ENCODE peak calls at places on chromosomes 5 and 9, in five cellular contexts. F is thyroid gland, A is GM06990, B is left ventricle myocardium inferior, U is right atrium auricular region. W is an unnamed sample. For H3K27me3, the result is how much of the 10 kb centered on the place peaks cover.

GRCh38 chr9:76018767-76019166 is 128.3 kb downstream of the PCSK5 start:
- DNase-seq in F (no peak), A (no peak), B (no peak), U (no peak), W (no peak)

GRCh38 chr5:142770650-142771609 is 753 bp downstream of the ARHGAP26 start:
- DNase-seq in F (peak), A (peak), B (peak), U (peak), W (no peak)

GRCh38 chr9:3687136-3687535 is 161.3 kb upstream of the RFX3 start:
- DNase-seq in F (no peak), A (no peak), B (no peak), U (no peak), W (no peak)

GRCh38 chr9:75369989-75370388 is 281.7 kb downstream of the OSTF1 start:
- DNase-seq in F (peak), A (no peak), B (no peak), U (no peak), W (no peak)

GRCh38 chr5:138274189-138274853 is at the start of gene GFRA3:
- DNase-seq in F (peak), A (peak), B (no peak), U (no peak), W (no peak)

GRCh38 chr5:57989378-57989777 is 470.5 kb downstream of the PLK2 start:
- DNase-seq in F (no peak), A (no peak), B (no peak), U (no peak), W (no peak)

GRCh38 chr9:959914-960313 is 16.5 kb upstream of the DMRT3 start:
- DNase-seq in F (peak), A (no peak), B (no peak), U (no peak), W (no peak)

GRCh38 chr5:59483971-59484472 is 409.5 kb downstream of the PDE4D start:
- DNase-seq in F (no peak), A (no peak), B (no peak), U (no peak), W (no peak)

GRCh38 chr9:137464291-137464999 is 5.3 kb upstream of the NSMF start:
- DNase-seq in F (no peak), A (no peak), B (no peak), U (no peak), W (no peak)

GRCh38 chr5:37668524-37669047 is 171.3 kb downstream of the GDNF start:
- DNase-seq in F (peak), A (no peak), B (no peak), U (peak), W (peak)

GRCh38 chr5:38905516-38905915 is 59.7 kb downstream of the OSMR start:
- DNase-seq in F (no peak), A (no peak), B (no peak), U (no peak), W (no peak)

GRCh38 chr9:34218452-34218851 is 39.6 kb downstream of the UBAP1 start:
- DNase-seq in F (no peak), A (no peak), B (no peak), U (no peak), W (no peak)

GRCh38 chr5:142621227-142621626 is 64.7 kb downstream of the FGF1 start:
- DNase-seq in F (no peak), A (no peak), B (no peak), U (no peak), W (no peak)

GRCh38 chr9:26950521-26950920 is 3.5 kb upstream of the PLAA start:
- DNase-seq in F (no peak), A (no peak), B (no peak), U (no peak), W (no peak)

GRCh38 chr5:6269925-6270324 is 108.4 kb downstream of the MED10 start:
- DNase-seq in F (no peak), A (no peak), B (no peak), U (no peak), W (no peak)

DNA sequence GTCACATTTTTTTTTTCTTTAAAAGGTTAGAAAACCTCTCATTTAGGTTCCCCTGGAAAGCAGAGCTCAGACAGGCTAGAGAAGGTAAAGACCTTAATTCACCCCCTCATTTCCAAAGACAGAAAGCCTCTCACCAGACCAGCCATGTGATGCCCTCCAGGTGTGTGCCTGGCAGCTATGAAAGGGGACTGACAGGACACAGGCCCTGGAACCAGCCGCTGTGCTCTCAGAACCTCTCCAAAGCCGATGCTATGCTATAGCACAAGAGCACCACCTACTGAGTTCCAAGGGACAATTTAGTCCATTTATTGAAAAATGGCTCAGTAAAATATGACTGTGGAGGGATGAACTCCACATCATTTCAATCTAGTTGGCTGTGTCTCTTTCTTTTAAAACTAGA is 48.8 kb downstream of the FANCC start:
- DNase-seq in F (peak), A (no peak), B (no peak), U (no peak), W (no peak)
- TF ChIP-seq CTCF in F (peak), A (peak), B (peak), U (peak), W (peak)

DNA sequence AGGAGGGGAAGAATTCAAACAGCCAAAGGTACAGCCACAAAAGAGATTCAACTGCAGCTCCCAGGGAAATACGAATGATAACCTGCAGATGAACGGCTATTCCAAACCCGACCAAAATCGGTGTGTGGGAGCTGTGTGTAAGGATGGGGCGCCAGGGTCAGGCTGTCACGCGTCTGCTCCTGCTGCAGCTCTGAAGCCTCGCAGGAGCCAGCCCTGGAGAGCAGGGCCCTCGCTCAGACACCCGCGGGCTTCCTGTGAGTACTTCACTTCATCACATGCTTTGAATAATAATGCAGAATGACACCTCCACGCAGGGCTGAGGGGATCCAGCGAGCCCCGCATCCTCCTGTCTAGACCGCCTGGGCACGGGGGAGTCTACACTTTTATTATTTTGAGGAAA is 307.5 kb upstream of the IRX2 start:
- DNase-seq in F (no peak), A (no peak), B (no peak), U (no peak), W (no peak)
- H3K27me3 ChIP-seq in F (under half), A (under half), B (under half), U (under half), W (under half)

GRCh38 chr9:130172161-130172857 is at the start of gene NCS1:
- DNase-seq in F (peak), A (no peak), B (peak), U (peak), W (no peak)
- H3K4me3 ChIP-seq in F (peak), A (no peak), B (peak), U (peak), W (peak)

GRCh38 chr9:126376903-126377342 is 50.3 kb downstream of the MVB12B start:
- DNase-seq in F (no peak), A (no peak), B (no peak), U (no peak), W (no peak)

GRCh38 chr9:126374366-126374781 is 47.7 kb downstream of the MVB12B start:
- DNase-seq in F (no peak), A (no peak), B (no peak), U (no peak), W (no peak)

GRCh38 chr9:126377521-126377920 is 50.9 kb downstream of the MVB12B start:
- DNase-seq in F (no peak), A (no peak), B (no peak), U (no peak), W (no peak)

GRCh38 chr9:126376311-126376902 is 49.8 kb downstream of the MVB12B start:
- DNase-seq in F (no peak), A (no peak), B (no peak), U (no peak), W (no peak)

DNA sequence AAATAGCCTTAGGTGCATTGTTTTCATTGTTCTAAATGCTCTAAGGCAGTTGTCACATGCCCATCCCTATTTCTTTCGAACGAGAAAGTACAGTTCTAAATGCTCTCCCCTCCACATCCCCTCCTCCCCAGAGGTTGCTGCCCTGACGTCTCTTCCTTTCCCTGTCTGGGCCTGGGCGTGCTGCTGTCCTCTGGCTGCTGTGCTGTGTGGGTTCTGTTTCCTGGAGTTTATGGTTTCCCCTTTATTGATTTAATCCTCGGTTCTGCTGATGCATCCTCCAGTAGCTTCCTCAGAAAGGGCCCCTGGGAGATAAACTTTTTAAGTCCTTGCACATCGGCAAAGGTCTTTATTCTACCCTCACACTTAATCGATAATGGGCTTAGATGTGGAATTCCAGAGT is 48.8 kb downstream of the MVB12B start:
- DNase-seq in F (no peak), A (no peak), B (no peak), U (no peak), W (no peak)
- TF ChIP-seq CTCF in F (no peak), A (no peak), B (no peak), U (no peak), W (peak)

W was measured in BJ.